ENCODE peak calls at places on chromosomes 4 and X, in six cellular contexts. E, W, U, L, V and K are unnamed samples.

GRCh38 chr4:78962597-78963115 is 23.4 kb upstream of the PAQR3 start:
- DNase-seq in U (no peak), W (no peak), V (no peak), E (peak), L (no peak), K (no peak)

GRCh38 chr4:26076000-26076587 is 162.1 kb downstream of the SMIM20 start:
- DNase-seq in U (peak), E (peak), L (no peak), W (no peak), V (no peak), K (peak)

GRCh38 chr4:78481180-78481579 is 70.4 kb upstream of the ANXA3 start:
- DNase-seq in W (no peak), E (peak), U (peak), V (peak), L (no peak), K (peak)

GRCh38 chr4:113686950-113687718 is 74.4 kb downstream of the CAMK2D start:
- DNase-seq in E (peak), W (no peak), U (no peak), V (no peak), L (no peak), K (peak)

GRCh38 chr4:6416518-6417286 is 55.7 kb downstream of the PPP2R2C start:
- DNase-seq in W (no peak), L (no peak), U (no peak), E (no peak), V (no peak), K (no peak)

GRCh38 chrX:43750248-43750676 is 94.2 kb downstream of the MAOA start:
- DNase-seq in V (no peak), U (peak), W (peak), L (peak), E (peak), K (peak)

GRCh38 chr4:23770011-23770410 is 119.8 kb downstream of the PPARGC1A start:
- DNase-seq in W (no peak), V (no peak), U (no peak), E (peak), L (no peak), K (peak)

GRCh38 chr4:31539279-31540074 is 819.3 kb downstream of the PCDH7 start:
- DNase-seq in W (peak), E (peak), U (no peak), L (no peak), V (no peak), K (no peak)

GRCh38 chr4:95638920-95639501 is 90.2 kb upstream of the UNC5C start:
- DNase-seq in E (peak), V (no peak), L (no peak), U (peak), W (no peak), K (no peak)

GRCh38 chr4:57424231-57424897 is 314.2 kb upstream of the IGFBP7 start:
- DNase-seq in V (peak), L (no peak), E (peak), U (peak), W (no peak), K (peak)

GRCh38 chrX:133593531-133593930 is 178.2 kb upstream of the GPC4 start:
- DNase-seq in E (no peak), W (no peak), U (no peak), V (no peak), L (no peak), K (no peak)

GRCh38 chr4:19349416-19349815 is 902.3 kb upstream of the SLIT2 start:
- DNase-seq in U (peak), L (no peak), V (no peak), E (no peak), W (no peak), K (no peak)

GRCh38 chrX:118977424-118977823 is 3.0 kb downstream of the LONRF3 start:
- DNase-seq in E (no peak), V (no peak), W (no peak), U (no peak), L (no peak), K (no peak)

GRCh38 chrX:118978451-118978850 is 4.0 kb downstream of the LONRF3 start:
- DNase-seq in L (no peak), E (no peak), U (no peak), V (no peak), W (no peak), K (peak)

GRCh38 chrX:118974908-118975671 is 672 bp downstream of the LONRF3 start:
- DNase-seq in V (no peak), E (no peak), W (no peak), U (peak), L (peak), K (peak)

GRCh38 chrX:118975831-118976598 is 1.6 kb downstream of the LONRF3 start:
- DNase-seq in L (peak), V (no peak), E (peak), U (no peak), W (no peak), K (peak)

DNA sequence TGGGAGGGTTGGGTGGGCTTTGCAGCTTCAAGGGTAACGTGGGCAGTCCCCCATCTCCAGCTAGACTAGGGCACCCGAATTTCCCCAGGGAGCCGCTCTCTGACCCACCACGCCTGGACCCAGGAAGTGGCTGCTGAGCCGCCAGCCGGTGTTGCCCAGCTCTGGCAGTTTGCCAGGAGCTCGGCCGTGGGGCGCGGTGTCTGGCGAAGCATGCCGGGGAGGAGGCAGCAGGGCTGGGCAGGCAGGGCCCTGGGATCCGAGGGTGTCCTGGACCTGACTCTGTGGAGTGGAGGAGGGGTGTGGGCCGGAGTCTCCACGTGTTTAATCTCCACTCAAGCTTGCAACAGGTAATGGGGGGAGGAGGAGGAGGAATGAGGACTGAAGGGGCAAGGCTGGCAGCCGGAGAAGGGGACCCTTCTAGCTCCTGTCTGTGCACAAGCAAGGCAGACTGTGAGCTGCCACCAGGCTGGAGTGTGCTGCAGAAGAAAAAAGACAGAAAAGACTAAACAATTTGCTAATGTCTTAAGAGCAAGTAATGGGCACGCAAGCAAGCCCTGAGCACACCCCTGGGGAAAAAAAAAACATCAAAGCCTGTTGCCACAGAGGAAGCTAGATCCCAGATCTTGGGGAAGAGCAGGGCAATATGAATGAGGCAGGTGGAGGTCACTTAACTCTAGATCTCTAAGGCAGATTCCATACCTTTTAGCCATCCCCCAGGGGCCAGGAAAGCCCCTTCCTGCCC is 2.4 kb downstream of the LONRF3 start:
- DNase-seq in V (no peak), L (no peak), W (no peak), U (peak), E (no peak), K (peak)
- H3K4me3 ChIP-seq in V (peak), L (no peak), W (no peak), U (no peak), E (no peak), K (peak)

DNA sequence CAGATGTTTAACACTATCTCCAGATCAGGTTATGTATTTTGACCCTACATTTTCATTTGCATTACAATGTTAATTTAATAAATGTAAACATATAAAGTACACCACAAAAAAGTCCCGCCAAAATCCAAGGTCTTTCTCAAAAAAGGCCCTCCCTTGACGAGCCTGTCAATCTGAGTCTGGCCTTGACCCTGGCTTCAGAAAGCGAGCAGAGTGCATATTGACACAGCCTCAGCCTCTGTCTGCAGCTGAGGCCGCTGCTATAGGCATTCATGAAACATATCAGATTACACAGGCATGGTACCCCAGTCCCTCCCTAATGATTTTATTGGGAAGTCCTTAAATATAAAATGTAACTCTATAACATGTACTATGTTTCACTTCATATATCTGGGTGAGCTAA is 6.2 kb downstream of the MBNL3 start:
- DNase-seq in W (no peak), L (no peak), V (no peak), E (no peak), U (no peak), K (no peak)
- H3K4me3 ChIP-seq in W (no peak), L (no peak), V (no peak), E (no peak), U (no peak), K (no peak)

DNA sequence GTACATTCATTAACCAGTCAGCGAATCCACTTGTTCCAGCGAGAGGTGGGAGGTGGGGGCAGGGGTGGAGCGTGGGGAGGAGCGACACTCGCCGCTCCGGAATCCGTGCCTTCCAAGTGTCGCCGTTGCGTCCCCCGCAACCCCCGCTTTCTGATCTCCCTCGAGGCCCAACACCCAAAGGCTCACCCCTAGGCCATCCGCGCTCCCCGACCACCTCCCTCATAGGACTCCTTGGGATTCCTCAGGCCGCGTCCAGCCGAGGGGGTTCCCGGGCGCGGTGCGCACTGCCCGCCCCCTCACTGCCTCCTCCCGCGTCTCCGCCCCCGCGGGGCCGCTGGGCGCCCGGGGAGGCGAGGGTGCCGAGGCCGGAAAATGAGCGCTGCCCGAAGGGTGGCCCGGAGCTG is 108.1 kb upstream of the STOX2 start:
- DNase-seq in W (no peak), E (no peak), U (peak), V (no peak), L (peak), K (no peak)
- H3K4me3 ChIP-seq in W (no peak), E (no peak), U (peak), V (peak), L (peak), K (no peak)

GRCh38 chr4:53477038-53477565 is 99.7 kb downstream of the FIP1L1 start:
- DNase-seq in L (no peak), W (no peak), E (peak), V (no peak), U (peak), K (no peak)
- H3K4me3 ChIP-seq in L (no peak), W (no peak), E (no peak), V (no peak), U (peak), K (peak)

DNA sequence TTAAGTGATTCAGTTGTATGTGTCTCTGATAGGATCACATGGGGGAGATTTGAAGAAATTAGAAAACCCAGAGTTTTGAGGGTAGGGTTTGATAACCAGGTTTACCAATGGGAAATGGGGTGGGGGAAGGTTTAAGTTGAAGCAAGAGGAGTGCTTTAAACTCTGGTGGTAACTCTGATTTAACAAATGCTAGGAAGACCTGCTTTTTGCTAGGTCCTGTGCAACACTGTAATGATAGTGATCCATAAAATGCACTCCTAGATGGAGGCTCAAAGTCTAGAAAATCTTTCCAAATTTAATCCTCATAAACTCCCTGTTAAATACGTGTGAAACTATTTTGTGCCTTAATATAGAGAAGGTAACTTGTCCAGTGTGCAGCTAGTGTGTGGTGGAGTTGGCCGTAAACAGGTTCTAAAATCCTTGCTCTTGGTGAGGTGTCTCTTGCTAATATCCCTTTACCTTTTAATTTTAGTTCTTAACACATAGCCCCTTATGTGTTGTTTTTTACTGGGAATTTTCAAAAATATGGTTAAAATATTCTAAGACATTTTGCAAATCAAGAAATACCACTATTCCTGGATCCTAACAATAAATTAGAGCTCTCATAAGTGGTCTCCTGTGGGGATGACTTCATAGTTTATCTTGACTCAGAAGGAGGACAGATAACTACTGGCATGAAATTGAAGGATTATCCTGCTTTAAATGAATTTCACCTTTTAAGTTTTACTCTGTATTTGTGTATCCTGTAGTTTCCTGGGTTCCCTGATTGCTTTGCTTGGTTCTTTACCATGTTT is 4.1 kb downstream of the RPL34 start:
- DNase-seq in E (no peak), W (no peak), V (no peak), L (no peak), U (no peak), K (no peak)
- H3K4me3 ChIP-seq in E (no peak), W (no peak), V (no peak), L (no peak), U (no peak), K (peak)